ENCODE peak calls at places on chromosomes 3 and 15, in four cellular contexts. N, I, A and G are unnamed samples.

GRCh38 chr3:16388850-16389411 is 123.9 kb downstream of the OXNAD1 start:
- DNase-seq in N (no peak), I (no peak), A (no peak), G (no peak)

GRCh38 chr3:184586871-184587270 is 25.3 kb downstream of the EPHB3 start:
- DNase-seq in N (no peak), I (no peak), A (no peak), G (no peak)

GRCh38 chr3:33732394-33732793 is 14.3 kb upstream of the CLASP2 start:
- DNase-seq in N (no peak), I (no peak), A (no peak), G (no peak)

GRCh38 chr15:59222106-59222505 is 15.5 kb downstream of the LDHAL6B start:
- DNase-seq in N (no peak), I (no peak), A (no peak), G (no peak)

GRCh38 chr3:66029443-66029842 is 9.3 kb downstream of the MAGI1 start:
- DNase-seq in N (no peak), I (no peak), A (no peak), G (no peak)

GRCh38 chr3:55897573-55898224 is 410.6 kb upstream of the WNT5A start:
- DNase-seq in N (no peak), I (no peak), A (no peak), G (peak; percentile 77)

GRCh38 chr3:33441322-33441976 is 1.2 kb upstream of the UBP1 start:
- DNase-seq in N (no peak), I (no peak), A (peak; percentile 53), G (peak; percentile 93)

GRCh38 chr15:66039117-66039860 is 170.0 kb downstream of the RAB11A start:
- DNase-seq in N (no peak), I (no peak), A (no peak), G (no peak)

GRCh38 chr3:10599017-10599416 is 93.6 kb upstream of the ATP2B2 start:
- DNase-seq in N (no peak), I (no peak), A (no peak), G (no peak)

GRCh38 chr3:186953011-186953487 is 22.7 kb downstream of the ST6GAL1 start:
- DNase-seq in N (no peak), I (no peak), A (no peak), G (no peak)

GRCh38 chr15:97745481-97746071 is 214.9 kb upstream of the ARRDC4 start:
- DNase-seq in N (no peak), I (peak; percentile 32), A (no peak), G (no peak)

GRCh38 chr3:16102905-16103364 is 71.5 kb upstream of the GALNT15 start:
- DNase-seq in N (no peak), I (no peak), A (no peak), G (no peak)

GRCh38 chr3:83251490-83251889 is 1490.0 kb upstream of the GBE1 start:
- DNase-seq in N (no peak), I (no peak), A (no peak), G (no peak)

GRCh38 chr3:31770822-31771326 is 210.2 kb downstream of the OSBPL10 start:
- DNase-seq in N (no peak), I (no peak), A (no peak), G (no peak)

GRCh38 chr3:157159762-157160651 is at the start of gene CCNL1:
- DNase-seq in N (peak; percentile 80), I (peak; percentile 98), A (peak; percentile 95), G (peak; percentile 99)

GRCh38 chr3:164890061-164890460 is 188.2 kb downstream of the SI start:
- DNase-seq in N (no peak), I (no peak), A (no peak), G (no peak)

GRCh38 chr3:14793126-14793857 is 25.5 kb upstream of the FGD5 start:
- DNase-seq in N (no peak), I (no peak), A (no peak), G (no peak)

GRCh38 chr3:45124379-45124778 is 21.8 kb downstream of the CDCP1 start:
- DNase-seq in N (no peak), I (no peak), A (no peak), G (no peak)
- TF ChIP-seq POLR2AphosphoS5 in N (no peak), I (peak; percentile 8), A (no peak), G (no peak)

GRCh38 chr3:25789209-25789595 is 688 bp upstream of the OXSM start:
- DNase-seq in N (no peak), I (no peak), A (no peak), G (no peak)

GRCh38 chr3:25785826-25786225 is 2.6 kb upstream of the NGLY1 start:
- DNase-seq in N (no peak), I (no peak), A (no peak), G (no peak)

GRCh38 chr3:25784971-25785370 is 1.7 kb upstream of the NGLY1 start:
- DNase-seq in N (no peak), I (no peak), A (no peak), G (no peak)

GRCh38 chr3:25787689-25788088 is 2.2 kb upstream of the OXSM start:
- DNase-seq in N (no peak), I (no peak), A (no peak), G (no peak)

GRCh38 chr3:25789596-25790556 is at the start of gene OXSM:
- DNase-seq in N (peak; percentile 66), I (peak; percentile 91), A (peak; percentile 71), G (peak; percentile 95)
- TF ChIP-seq POLR2AphosphoS5 in N (peak; percentile 80), I (peak; percentile 97), A (peak; percentile 81), G (peak; percentile 100)

GRCh38 chr3:154148541-154148940 is 27.4 kb downstream of the ARHGEF26 start:
- DNase-seq in N (no peak), I (no peak), A (no peak), G (no peak)

GRCh38 chr3:154144825-154145465 is 23.8 kb downstream of the ARHGEF26 start:
- DNase-seq in N (no peak), I (no peak), A (no peak), G (no peak)

GRCh38 chr3:154152741-154153140 is 31.6 kb downstream of the ARHGEF26 start:
- DNase-seq in N (no peak), I (no peak), A (no peak), G (no peak)

GRCh38 chr3:154151969-154152368 is 30.8 kb downstream of the ARHGEF26 start:
- DNase-seq in N (no peak), I (no peak), A (no peak), G (no peak)

DNA sequence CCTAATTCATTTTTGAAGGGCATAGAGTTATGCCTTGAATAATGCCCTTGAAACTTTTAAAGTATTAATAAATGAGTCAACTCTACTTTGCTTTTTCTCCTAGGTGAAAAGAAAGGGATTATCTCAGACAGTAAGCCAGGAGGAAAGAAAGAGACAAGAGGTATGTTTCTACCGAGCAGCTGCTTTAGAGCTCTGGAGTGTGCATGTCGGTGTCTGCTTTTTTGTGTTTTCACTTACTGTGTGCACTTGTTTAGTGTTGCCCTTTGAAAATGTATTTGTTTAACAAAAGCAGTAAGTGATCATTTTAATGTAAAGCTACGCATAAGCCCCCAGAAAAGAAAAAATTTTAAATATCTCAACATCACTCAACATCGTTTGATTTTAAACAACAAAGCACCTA is 28.1 kb downstream of the ARHGEF26 start:
- DNase-seq in N (no peak), I (no peak), A (no peak), G (no peak)
- TF ChIP-seq POLR2AphosphoS5 in N (no peak), I (no peak), A (no peak), G (no peak)

DNA sequence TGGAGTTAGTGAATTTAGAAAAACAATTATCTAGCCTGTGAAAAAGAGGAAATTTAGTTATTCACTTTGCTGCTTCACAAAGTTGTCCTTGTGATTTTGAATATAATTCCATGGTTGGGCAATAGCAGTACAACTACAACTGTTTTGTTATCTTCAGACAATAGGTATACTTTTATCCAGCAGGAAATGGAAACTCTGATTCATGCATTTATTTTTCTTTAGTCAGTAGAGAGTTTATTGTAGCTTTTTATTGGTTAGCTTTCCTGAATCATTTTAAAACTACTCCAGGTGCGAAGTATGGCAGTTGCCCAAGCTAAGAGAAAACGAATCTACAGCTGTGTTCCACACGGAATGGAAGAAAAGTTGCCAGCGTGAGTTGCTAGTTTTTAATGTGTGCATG is 80.3 kb downstream of the TM4SF4 start:
- DNase-seq in N (no peak), I (no peak), A (no peak), G (no peak)
- TF ChIP-seq POLR2AphosphoS5 in N (no peak), I (peak; percentile 41), A (no peak), G (no peak)

GRCh38 chr15:90004671-90005070 is 3.5 kb downstream of the ZNF710 start:
- DNase-seq in N (no peak), I (no peak), A (no peak), G (no peak)
- TF ChIP-seq POLR2AphosphoS5 in N (no peak), I (peak; percentile 81), A (peak; percentile 50), G (no peak)

GRCh38 chr3:138113309-138113708 is 2.1 kb downstream of the DZIP1L start:
- DNase-seq in N (no peak), I (no peak), A (no peak), G (no peak)

GRCh38 chr3:138114431-138114918 is 933 bp downstream of the DZIP1L start:
- DNase-seq in N (no peak), I (no peak), A (no peak), G (no peak)

GRCh38 chr3:138112362-138112761 is 3.0 kb downstream of the DZIP1L start:
- DNase-seq in N (no peak), I (no peak), A (peak; percentile 66), G (no peak)

GRCh38 chr3:138118863-138119766 is 3.7 kb upstream of the DZIP1L start:
- DNase-seq in N (no peak), I (peak; percentile 83), A (peak; percentile 63), G (no peak)

DNA sequence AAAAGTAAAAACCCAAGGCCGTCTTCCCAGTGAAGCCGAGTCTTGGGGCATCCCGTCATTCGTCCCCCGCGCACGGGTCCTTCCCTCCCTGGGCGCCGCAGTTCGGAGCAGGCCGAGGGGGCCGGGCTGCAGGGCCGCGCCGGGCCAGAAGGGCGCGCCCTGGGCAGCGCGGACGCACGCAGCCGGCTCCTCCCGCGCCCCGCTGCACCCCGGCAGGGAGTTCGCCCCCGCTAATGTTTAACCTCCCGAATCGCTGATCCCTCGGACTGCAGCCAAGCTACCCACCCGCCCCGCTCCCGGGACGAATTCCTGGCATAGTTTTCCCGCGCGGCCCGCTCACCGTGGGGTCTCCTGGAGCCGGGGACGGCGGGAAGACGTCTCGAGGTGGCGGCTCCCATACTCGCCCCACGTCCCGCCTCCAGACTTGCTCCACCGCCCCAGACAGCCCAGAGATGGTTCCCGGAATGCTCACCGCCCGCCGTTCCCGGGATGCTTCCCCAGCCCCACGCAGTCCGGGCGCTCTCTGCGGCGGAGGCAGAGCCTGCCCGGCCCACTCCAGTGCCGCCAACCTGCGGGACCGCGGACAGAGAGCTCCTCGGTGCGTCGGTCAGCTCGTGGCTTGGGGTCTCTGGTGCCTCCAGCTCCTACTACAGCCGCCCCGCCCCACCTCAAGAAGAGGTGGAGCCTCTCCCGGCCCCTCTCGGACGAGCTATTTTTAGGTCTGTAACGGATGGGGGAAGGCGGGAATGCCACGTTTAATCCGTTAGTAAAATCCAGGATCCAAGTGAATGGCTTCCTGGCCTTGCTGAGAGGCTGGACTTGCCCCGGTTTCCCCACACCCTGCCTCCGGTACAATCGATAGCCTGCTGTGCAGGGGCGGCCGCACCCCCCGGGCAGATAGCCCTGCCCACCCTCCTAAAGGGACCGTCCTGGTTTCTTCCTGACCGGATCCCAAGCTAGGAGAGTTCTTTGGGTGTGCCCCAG is at the start of gene DZIP1L:
- DNase-seq in N (peak; percentile 46), I (peak; percentile 56), A (peak; percentile 37), G (no peak)
- TF ChIP-seq POLR2AphosphoS5 in N (no peak), I (no peak), A (peak; percentile 29), G (peak; percentile 83)

GRCh38 chr15:41621200-41622193 is 38.7 kb upstream of the MGA start:
- DNase-seq in N (peak; percentile 61), I (peak; percentile 79), A (peak; percentile 81), G (peak; percentile 95)
- TF ChIP-seq POLR2AphosphoS5 in N (no peak), I (peak; percentile 67), A (peak; percentile 78), G (peak; percentile 51)